ENCODE peak calls at places on chromosomes 7 and 10, in six cellular contexts. One of them, this sample, is unnamed.

GRCh38 chr7:74083928-74084721 is 521 bp downstream of the LIMK1 start:
- DNase-seq in cerebellar cortex: no peak
- DNase-seq in A549: peak
- DNase-seq in head of caudate nucleus: no peak
- DNase-seq in activated CD8-positive, alpha-beta memory T cell treated with anti-CD3 and anti-CD28 coated beads for 24 hours: peak
- DNase-seq in NCI-H1417: peak
- DNase-seq in this sample: no peak

GRCh38 chr10:11147723-11148122 is 130.1 kb downstream of the CELF2 start:
- DNase-seq in cerebellar cortex: peak
- DNase-seq in A549: no peak
- DNase-seq in head of caudate nucleus: no peak
- DNase-seq in activated CD8-positive, alpha-beta memory T cell treated with anti-CD3 and anti-CD28 coated beads for 24 hours: no peak
- DNase-seq in NCI-H1417: no peak
- DNase-seq in this sample: no peak

GRCh38 chr10:62079885-62080559 is 178.5 kb downstream of the ARID5B start:
- DNase-seq in cerebellar cortex: no peak
- DNase-seq in A549: no peak
- DNase-seq in head of caudate nucleus: no peak
- DNase-seq in activated CD8-positive, alpha-beta memory T cell treated with anti-CD3 and anti-CD28 coated beads for 24 hours: no peak
- DNase-seq in NCI-H1417: no peak
- DNase-seq in this sample: no peak

GRCh38 chr10:85459906-85460305 is 906.7 kb downstream of the GRID1 start:
- DNase-seq in cerebellar cortex: no peak
- DNase-seq in A549: no peak
- DNase-seq in head of caudate nucleus: no peak
- DNase-seq in activated CD8-positive, alpha-beta memory T cell treated with anti-CD3 and anti-CD28 coated beads for 24 hours: no peak
- DNase-seq in NCI-H1417: no peak
- DNase-seq in this sample: no peak

GRCh38 chr10:97100657-97101056 is 85.1 kb downstream of the SLIT1 start:
- DNase-seq in cerebellar cortex: no peak
- DNase-seq in A549: no peak
- DNase-seq in head of caudate nucleus: no peak
- DNase-seq in activated CD8-positive, alpha-beta memory T cell treated with anti-CD3 and anti-CD28 coated beads for 24 hours: no peak
- DNase-seq in NCI-H1417: no peak
- DNase-seq in this sample: no peak

GRCh38 chr10:50807851-50808776 is 68.4 kb downstream of the ASAH2B start:
- DNase-seq in cerebellar cortex: peak
- DNase-seq in A549: peak
- DNase-seq in head of caudate nucleus: no peak
- DNase-seq in activated CD8-positive, alpha-beta memory T cell treated with anti-CD3 and anti-CD28 coated beads for 24 hours: no peak
- DNase-seq in NCI-H1417: peak
- DNase-seq in this sample: no peak

GRCh38 chr7:133021196-133021595 is 60.7 kb downstream of the CHCHD3 start:
- DNase-seq in cerebellar cortex: no peak
- DNase-seq in A549: no peak
- DNase-seq in head of caudate nucleus: no peak
- DNase-seq in activated CD8-positive, alpha-beta memory T cell treated with anti-CD3 and anti-CD28 coated beads for 24 hours: no peak
- DNase-seq in NCI-H1417: no peak
- DNase-seq in this sample: no peak

GRCh38 chr7:136677456-136678365 is 190.7 kb upstream of the CHRM2 start:
- DNase-seq in cerebellar cortex: no peak
- DNase-seq in A549: no peak
- DNase-seq in head of caudate nucleus: no peak
- DNase-seq in activated CD8-positive, alpha-beta memory T cell treated with anti-CD3 and anti-CD28 coated beads for 24 hours: no peak
- DNase-seq in NCI-H1417: peak
- DNase-seq in this sample: no peak

GRCh38 chr7:124100190-124100589 is 67.3 kb upstream of the TMEM229A start:
- DNase-seq in cerebellar cortex: no peak
- DNase-seq in A549: no peak
- DNase-seq in head of caudate nucleus: no peak
- DNase-seq in activated CD8-positive, alpha-beta memory T cell treated with anti-CD3 and anti-CD28 coated beads for 24 hours: no peak
- DNase-seq in NCI-H1417: no peak
- DNase-seq in this sample: no peak

GRCh38 chr7:92731327-92732063 is 104.9 kb downstream of the CDK6 start:
- DNase-seq in cerebellar cortex: no peak
- DNase-seq in A549: no peak
- DNase-seq in head of caudate nucleus: no peak
- DNase-seq in activated CD8-positive, alpha-beta memory T cell treated with anti-CD3 and anti-CD28 coated beads for 24 hours: no peak
- DNase-seq in NCI-H1417: no peak
- DNase-seq in this sample: no peak

GRCh38 chr10:84200537-84201243 is 6.4 kb downstream of the CDHR1 start:
- DNase-seq in cerebellar cortex: no peak
- DNase-seq in A549: no peak
- DNase-seq in head of caudate nucleus: no peak
- DNase-seq in activated CD8-positive, alpha-beta memory T cell treated with anti-CD3 and anti-CD28 coated beads for 24 hours: no peak
- DNase-seq in NCI-H1417: no peak
- DNase-seq in this sample: no peak

GRCh38 chr7:43502941-43503340 is 80.0 kb upstream of the STK17A start:
- DNase-seq in cerebellar cortex: no peak
- DNase-seq in A549: no peak
- DNase-seq in head of caudate nucleus: no peak
- DNase-seq in activated CD8-positive, alpha-beta memory T cell treated with anti-CD3 and anti-CD28 coated beads for 24 hours: no peak
- DNase-seq in NCI-H1417: no peak
- DNase-seq in this sample: no peak

GRCh38 chr7:83072576-83073517 is 89.8 kb downstream of the PCLO start:
- DNase-seq in cerebellar cortex: no peak
- DNase-seq in A549: no peak
- DNase-seq in head of caudate nucleus: no peak
- DNase-seq in activated CD8-positive, alpha-beta memory T cell treated with anti-CD3 and anti-CD28 coated beads for 24 hours: no peak
- DNase-seq in NCI-H1417: peak
- DNase-seq in this sample: no peak